ENCODE peak calls at places on chromosomes 4 and X, in four cellular contexts. J is neuronal stem cell, A is IMR-90, P is trophoblast cell. R is an unnamed sample.

GRCh38 chrX:352181-352580 is 33.6 kb upstream of the GTPBP6 start:
- DNase-seq in J (no peak), A (no peak), P (no peak), R (no peak)

GRCh38 chr4:140315032-140315826 is 58.2 kb upstream of the SCOC start:
- DNase-seq in J (no peak), A (peak; percentile 20), P (no peak), R (no peak)

GRCh38 chr4:177509346-177509745 is 67.1 kb upstream of the AGA start:
- DNase-seq in J (no peak), A (no peak), P (no peak), R (no peak)

GRCh38 chrX:109911046-109911445 is 91.9 kb upstream of the TMEM164 start:
- DNase-seq in J (no peak), A (no peak), P (no peak), R (no peak)

GRCh38 chr4:15001248-15001824 is 945 bp upstream of the CPEB2 start:
- DNase-seq in J (peak; percentile 47), A (peak; percentile 91), P (peak; percentile 67), R (no peak)

GRCh38 chrX:45689971-45690370 is 489.3 kb upstream of the DIPK2B start:
- DNase-seq in J (no peak), A (no peak), P (no peak), R (no peak)

GRCh38 chr4:6268650-6269399 is 825 bp upstream of the WFS1 start:
- DNase-seq in J (no peak), A (no peak), P (no peak), R (no peak)

GRCh38 chr4:19381068-19381467 is 870.6 kb upstream of the SLIT2 start:
- DNase-seq in J (no peak), A (peak; percentile 86), P (no peak), R (no peak)

GRCh38 chrX:85243761-85244410 is at the start of the genes SATL1 and ZNF711:
- DNase-seq in J (peak; percentile 73), A (peak; percentile 51), P (no peak), R (peak; percentile 84)

GRCh38 chr4:100576570-100576969 is 58.7 kb upstream of the EMCN start:
- DNase-seq in J (no peak), A (no peak), P (no peak), R (no peak)

GRCh38 chrX:49230500-49231232 is 2.5 kb downstream of the CACNA1F start:
- DNase-seq in J (peak; percentile 26), A (no peak), P (no peak), R (peak; percentile 86)

GRCh38 chr4:35463251-35463952 is 780.9 kb downstream of the ARAP2 start:
- DNase-seq in J (no peak), A (no peak), P (no peak), R (peak; percentile 34)

GRCh38 chr4:44927361-44928061 is 201.2 kb upstream of the GNPDA2 start:
- DNase-seq in J (peak; percentile 39), A (peak; percentile 14), P (no peak), R (no peak)

GRCh38 chr4:43766648-43767047 is 682.0 kb downstream of the KCTD8 start:
- DNase-seq in J (no peak), A (no peak), P (no peak), R (no peak)

GRCh38 chr4:169236901-169237626 is 33.7 kb downstream of the SH3RF1 start:
- DNase-seq in J (no peak), A (no peak), P (no peak), R (no peak)

GRCh38 chr4:52051213-52051614 is at the start of gene SPATA18:
- DNase-seq in J (no peak), A (no peak), P (no peak), R (peak; percentile 28)

GRCh38 chrX:11970935-11971334 is 167.3 kb upstream of the FRMPD4 start:
- DNase-seq in J (no peak), A (peak; percentile 17), P (no peak), R (no peak)

GRCh38 chr4:137558951-137559350 is 26.7 kb upstream of the PCDH18 start:
- DNase-seq in J (no peak), A (peak; percentile 80), P (no peak), R (no peak)

GRCh38 chr4:26751004-26751403 is 109.6 kb upstream of the STIM2 start:
- DNase-seq in J (no peak), A (no peak), P (no peak), R (no peak)

GRCh38 chrX:154780968-154781367 is 18.3 kb downstream of the DKC1 start:
- DNase-seq in J (no peak), A (no peak), P (no peak), R (no peak)

GRCh38 chr4:1576961-1577814 is 106.9 kb downstream of the FAM53A start:
- DNase-seq in J (no peak), A (no peak), P (no peak), R (no peak)

GRCh38 chr4:93897559-93897958 is 69.0 kb downstream of the ATOH1 start:
- DNase-seq in J (no peak), A (no peak), P (no peak), R (no peak)

GRCh38 chrX:54449929-54450328 is 9.7 kb downstream of the TSR2 start:
- DNase-seq in J (no peak), A (no peak), P (no peak), R (no peak)

GRCh38 chrX:54447461-54447860 is 7.3 kb downstream of the TSR2 start:
- DNase-seq in J (no peak), A (no peak), P (no peak), R (peak; percentile 38)

GRCh38 chrX:54452920-54453319 is 12.7 kb downstream of the TSR2 start:
- DNase-seq in J (no peak), A (peak; percentile 8), P (no peak), R (peak; percentile 65)
- H4K91ac ChIP-seq in J (no peak overlapping the region), A (no peak overlapping the region), P (no peak overlapping the region), R (no peak overlapping the region)

DNA sequence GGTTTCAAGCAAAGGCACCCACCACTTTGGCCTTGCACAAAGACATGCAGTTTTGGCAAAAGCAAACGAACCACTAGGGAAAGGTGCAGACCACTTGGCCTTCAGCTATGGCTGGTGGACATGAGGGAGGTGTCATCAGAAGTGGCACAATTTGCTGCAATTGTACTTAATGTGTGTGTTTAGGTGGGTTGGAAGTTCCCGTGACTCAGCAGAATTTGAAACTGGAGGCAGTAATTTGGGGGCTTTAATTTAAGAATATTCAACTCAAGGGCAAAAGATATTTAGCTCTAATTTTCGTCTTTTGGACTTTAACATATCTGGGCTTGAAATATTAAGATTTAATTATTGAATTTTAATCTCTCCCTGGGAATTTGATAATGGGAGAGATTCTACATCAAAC is 115.6 kb upstream of the NOCT start:
- DNase-seq in J (no peak), A (no peak), P (no peak), R (no peak)
- H4K91ac ChIP-seq in J (no peak overlapping the region), A (no peak overlapping the region), P (no peak overlapping the region), R (no peak overlapping the region)

GRCh38 chr4:2767705-2768074 is 11.6 kb upstream of the TNIP2 start:
- DNase-seq in J (no peak), A (no peak), P (no peak), R (no peak)
- H4K91ac ChIP-seq in J (no peak overlapping the region), A (no peak overlapping the region), P (no peak overlapping the region), R (no peak overlapping the region)

DNA sequence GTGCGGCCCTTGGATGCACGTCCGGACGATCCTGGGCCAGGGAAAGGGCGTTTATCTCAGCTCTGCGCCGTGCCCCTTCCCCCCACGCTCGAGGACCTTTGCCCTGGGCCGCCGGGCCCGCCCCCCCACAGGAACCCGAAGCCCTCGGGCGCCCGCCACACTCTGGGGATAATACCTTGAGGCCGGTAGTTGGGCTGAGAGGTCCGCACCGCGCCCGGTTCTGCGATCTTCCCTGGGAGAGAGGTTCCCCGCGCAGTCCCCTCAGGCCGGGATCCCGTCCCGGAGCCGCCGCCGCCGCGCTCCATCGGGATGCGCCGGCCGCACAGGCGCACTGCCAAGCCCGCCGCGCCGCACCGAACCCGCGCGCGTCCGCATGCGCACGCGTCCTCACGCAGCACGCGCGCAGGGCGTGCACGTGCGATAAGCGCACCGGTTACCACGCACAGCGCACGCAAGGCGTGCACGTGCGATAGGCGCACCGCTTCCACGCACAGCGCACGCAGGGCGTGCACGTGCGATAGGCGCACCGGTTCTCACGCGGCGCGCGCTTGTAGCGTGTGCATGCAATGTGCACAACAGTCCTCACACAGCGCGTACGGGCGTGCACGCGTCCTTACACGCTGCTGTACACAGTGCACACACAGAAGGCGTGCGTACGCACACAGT is at the start of gene MAP7D2:
- DNase-seq in J (no peak), A (no peak), P (no peak), R (peak; percentile 31)
- H4K91ac ChIP-seq in J (no peak within 1 kb of the TSS), A (no peak within 1 kb of the TSS), P (no peak within 1 kb of the TSS), R (no peak within 1 kb of the TSS)

R was measured in H9.